ENCODE peak calls at places on chromosomes 3 and 15, in nine cellular contexts. F is fibroblast of mammary gland; J is activated CD8-positive, alpha-beta T cell treated with anti-CD3 and anti-CD28 coated beads for 36 hours; Y is BJ; T is adrenal gland; Z is cardiac muscle cell; C is dorsolateral prefrontal cortex; O is GM13977; M is glutamatergic neuron. E is an unnamed sample.

GRCh38 chr15:91922701-91923279 is 69.3 kb downstream of the SLCO3A1 start:
- DNase-seq in M (no peak), Z (no peak), C (no peak), F (no peak), T (no peak), O (no peak), Y (no peak), J (no peak), E (no peak)

GRCh38 chr15:83287541-83288027 is 3.1 kb upstream of the BNC1 start:
- DNase-seq in T (no peak), J (no peak), F (peak), O (no peak), C (no peak), Y (peak), M (no peak), Z (no peak), E (no peak)

GRCh38 chr15:40902605-40903561 is 8.6 kb downstream of the VPS18 start:
- DNase-seq in M (no peak), C (no peak), T (peak), O (no peak), J (no peak), Y (no peak), Z (no peak), F (peak), E (no peak)

GRCh38 chr3:48472673-48472922 is 26.1 kb downstream of the ATRIP start:
- DNase-seq in O (no peak), M (no peak), Y (no peak), Z (no peak), C (no peak), J (no peak), T (no peak), F (no peak), E (no peak)

GRCh38 chr15:41948499-41948898 is 23.9 kb downstream of the EHD4 start:
- DNase-seq in Z (no peak), M (no peak), F (no peak), O (no peak), T (no peak), J (no peak), Y (no peak), C (no peak), E (no peak)

GRCh38 chr3:151916781-151917180 is 43.3 kb downstream of the SUCNR1 start:
- DNase-seq in C (no peak), T (no peak), J (no peak), O (no peak), Y (no peak), Z (peak), M (no peak), F (no peak), E (no peak)

GRCh38 chr3:109375975-109376374 is 38.6 kb upstream of the DPPA4 start:
- DNase-seq in Z (no peak), M (no peak), C (no peak), T (no peak), J (no peak), O (no peak), Y (no peak), F (no peak), E (no peak)

GRCh38 chr15:39493393-39494067 is 87.3 kb upstream of the THBS1 start:
- DNase-seq in Y (no peak), C (no peak), M (no peak), O (no peak), F (no peak), Z (peak), J (no peak), T (no peak), E (no peak)

GRCh38 chr3:156382458-156383346 is 172.2 kb downstream of the SSR3 start:
- DNase-seq in M (peak), J (peak), Z (peak), C (no peak), Y (no peak), O (peak), T (peak), F (peak), E (peak)

GRCh38 chr3:46183330-46183729 is 24.8 kb downstream of the CCR1 start:
- DNase-seq in Y (no peak), F (no peak), O (no peak), M (no peak), Z (no peak), C (no peak), J (no peak), T (no peak), E (no peak)
- TF ChIP-seq CTCF in Y (no peak), F (no peak), O (no peak), M (no peak), Z (no peak), C (no peak), J (no peak), T (no peak), E (no peak)

DNA sequence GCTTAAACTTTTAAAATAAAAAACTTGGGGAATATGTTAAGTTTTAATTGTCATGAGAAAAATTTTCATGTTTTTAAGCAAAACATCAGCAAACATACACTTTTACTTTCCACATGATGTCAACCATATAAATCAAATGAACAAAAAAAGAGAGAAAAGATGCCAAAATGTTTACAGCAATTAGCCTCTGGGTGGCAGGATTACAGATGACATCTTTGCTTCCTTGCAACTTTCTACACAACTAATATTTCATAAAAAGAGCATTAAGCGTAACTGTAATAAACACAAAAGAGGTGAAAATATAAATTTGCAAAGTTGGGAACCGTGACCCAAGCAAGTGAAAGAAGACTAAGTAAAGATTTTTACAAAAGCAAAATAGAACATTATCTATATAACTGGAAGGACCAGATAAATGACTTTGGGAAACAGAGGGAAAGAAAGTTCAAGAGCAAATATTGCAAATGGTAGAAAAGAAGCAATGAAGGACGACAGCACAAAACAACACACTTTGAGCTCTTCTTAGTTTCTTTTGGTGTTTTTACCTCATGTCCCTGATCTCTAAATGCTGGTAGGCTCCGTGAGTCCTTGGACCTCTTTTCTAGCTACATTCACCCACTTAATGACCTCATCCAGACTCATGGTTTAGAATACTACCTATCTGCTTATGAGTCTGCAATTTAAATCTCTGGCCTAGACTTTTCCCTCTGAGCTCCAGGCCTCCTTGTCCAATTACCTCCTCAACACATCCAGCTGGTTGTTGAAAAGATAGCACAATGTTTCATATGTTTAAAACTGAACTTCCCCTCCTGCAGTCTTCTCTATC is 9.4 kb downstream of the TP53BP1 start:
- DNase-seq in Y (no peak), M (no peak), T (no peak), J (no peak), F (peak), Z (no peak), C (no peak), O (no peak), E (no peak)
- TF ChIP-seq CTCF in Y (peak), M (no peak), T (peak), J (peak), F (peak), Z (peak), C (peak), O (peak), E (no peak)

DNA sequence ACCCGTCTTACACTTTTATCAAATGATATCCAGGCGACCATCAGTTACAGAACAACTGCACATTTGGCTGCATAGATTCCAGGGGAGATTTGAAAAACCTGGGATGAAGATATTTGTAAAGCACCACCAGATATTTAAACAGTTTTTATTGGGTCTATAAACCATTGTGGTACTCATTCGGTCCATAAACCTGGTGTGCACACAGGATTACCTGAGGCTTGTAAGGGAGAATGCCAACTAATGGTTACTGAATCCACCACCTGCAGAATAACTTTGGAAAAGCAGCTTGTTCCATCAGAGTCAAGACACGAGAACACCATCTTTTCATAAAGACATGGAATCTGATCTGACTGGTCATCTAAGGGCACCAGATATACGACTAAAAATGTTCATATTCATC is 80.6 kb downstream of the P3H2 start:
- DNase-seq in F (no peak), O (no peak), T (no peak), M (no peak), Z (no peak), C (no peak), Y (no peak), J (no peak), E (no peak)
- TF ChIP-seq CTCF in F (no peak), O (no peak), T (no peak), M (no peak), Z (no peak), C (no peak), Y (no peak), J (no peak), E (no peak)

GRCh38 chr15:56245871-56246814 is 2.5 kb upstream of the RFX7 start:
- DNase-seq in J (peak), Z (peak), F (peak), M (peak), C (peak), Y (no peak), T (peak), O (peak), E (peak)
- TF ChIP-seq CTCF in J (peak), Z (peak), F (peak), M (peak), C (peak), Y (peak), T (peak), O (peak), E (peak)

DNA sequence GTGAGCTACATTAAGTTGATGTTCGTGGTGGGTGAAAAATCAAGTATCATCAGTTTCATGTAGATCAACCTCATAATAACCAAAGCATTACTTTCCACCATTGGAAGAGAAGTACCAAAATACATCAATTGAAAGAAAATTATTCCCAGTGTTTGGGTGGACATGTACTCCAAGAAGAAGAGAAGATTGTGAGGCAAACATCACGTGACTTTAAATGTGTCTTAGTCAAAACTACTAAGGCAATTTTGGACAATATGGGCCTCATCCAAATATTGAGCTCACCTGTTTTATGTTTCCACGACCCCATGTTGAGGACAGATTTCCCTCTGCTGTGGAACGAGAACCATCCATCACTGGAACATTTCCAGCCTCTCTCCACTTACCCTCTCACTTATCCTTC is 303.0 kb upstream of the LMCD1 start:
- DNase-seq in T (no peak), M (no peak), J (no peak), F (no peak), Y (no peak), C (no peak), Z (no peak), O (no peak), E (no peak)
- TF ChIP-seq CTCF in T (no peak), M (no peak), J (no peak), F (no peak), Y (no peak), C (no peak), Z (no peak), O (no peak), E (no peak)